ENCODE peak calls at places on chromosomes 12 and 14, in six cellular contexts. One of them, this sample, is unnamed.

GRCh38 chr14:42571991-42572390 is 965.3 kb downstream of the LRFN5 start:
- DNase-seq in GM12865: no peak
- DNase-seq in NCI-H1436: no peak
- DNase-seq in myocyte: no peak
- DNase-seq in stimulated activated CD4-positive, alpha-beta T cell treated with anti-CD3 and anti-CD28 coated beads, Interleukin-2, amount 100 ng/mL, for 48 hours: no peak
- DNase-seq in transverse colon: no peak
- DNase-seq in this sample: no peak

GRCh38 chr14:58245562-58245961 is 919 bp downstream of the PSMA3 start:
- DNase-seq in GM12865: no peak
- DNase-seq in myocyte: no peak
- DNase-seq in NCI-H1436: no peak
- DNase-seq in stimulated activated CD4-positive, alpha-beta T cell treated with anti-CD3 and anti-CD28 coated beads, Interleukin-2, amount 100 ng/mL, for 48 hours: no peak
- DNase-seq in transverse colon: no peak
- DNase-seq in this sample: peak; percentile 64

GRCh38 chr14:68584786-68585185 is 208.1 kb downstream of the ZFP36L1 start:
- DNase-seq in NCI-H1436: no peak
- DNase-seq in myocyte: no peak
- DNase-seq in transverse colon: no peak
- DNase-seq in stimulated activated CD4-positive, alpha-beta T cell treated with anti-CD3 and anti-CD28 coated beads, Interleukin-2, amount 100 ng/mL, for 48 hours: no peak
- DNase-seq in GM12865: no peak
- DNase-seq in this sample: peak; percentile 14

GRCh38 chr12:127582074-127582473 is 684.9 kb upstream of the TMEM132C start:
- DNase-seq in myocyte: no peak
- DNase-seq in GM12865: no peak
- DNase-seq in stimulated activated CD4-positive, alpha-beta T cell treated with anti-CD3 and anti-CD28 coated beads, Interleukin-2, amount 100 ng/mL, for 48 hours: no peak
- DNase-seq in NCI-H1436: no peak
- DNase-seq in transverse colon: no peak
- DNase-seq in this sample: no peak

GRCh38 chr12:116708826-116709756 is 28.8 kb downstream of the SPRING1 start:
- DNase-seq in transverse colon: peak; percentile 51
- DNase-seq in myocyte: peak; percentile 74
- DNase-seq in stimulated activated CD4-positive, alpha-beta T cell treated with anti-CD3 and anti-CD28 coated beads, Interleukin-2, amount 100 ng/mL, for 48 hours: peak; percentile 36
- DNase-seq in NCI-H1436: peak; percentile 71
- DNase-seq in GM12865: peak; percentile 43
- DNase-seq in this sample: peak; percentile 82

GRCh38 chr12:8609061-8609570 is 3.5 kb downstream of the AICDA start:
- DNase-seq in myocyte: peak; percentile 69
- DNase-seq in transverse colon: no peak
- DNase-seq in GM12865: peak; percentile 66
- DNase-seq in stimulated activated CD4-positive, alpha-beta T cell treated with anti-CD3 and anti-CD28 coated beads, Interleukin-2, amount 100 ng/mL, for 48 hours: no peak
- DNase-seq in NCI-H1436: peak; percentile 7
- DNase-seq in this sample: no peak

GRCh38 chr12:59088673-59089072 is 168.4 kb upstream of the LRIG3 start:
- DNase-seq in NCI-H1436: no peak
- DNase-seq in transverse colon: no peak
- DNase-seq in myocyte: no peak
- DNase-seq in GM12865: no peak
- DNase-seq in stimulated activated CD4-positive, alpha-beta T cell treated with anti-CD3 and anti-CD28 coated beads, Interleukin-2, amount 100 ng/mL, for 48 hours: no peak
- DNase-seq in this sample: no peak

GRCh38 chr14:78153069-78153351 is 17.2 kb upstream of the NRXN3 start:
- DNase-seq in myocyte: no peak
- DNase-seq in NCI-H1436: no peak
- DNase-seq in stimulated activated CD4-positive, alpha-beta T cell treated with anti-CD3 and anti-CD28 coated beads, Interleukin-2, amount 100 ng/mL, for 48 hours: no peak
- DNase-seq in GM12865: no peak
- DNase-seq in transverse colon: no peak
- DNase-seq in this sample: no peak

GRCh38 chr12:50201987-50202521 is 34.9 kb upstream of the CERS5 start:
- DNase-seq in myocyte: no peak
- DNase-seq in stimulated activated CD4-positive, alpha-beta T cell treated with anti-CD3 and anti-CD28 coated beads, Interleukin-2, amount 100 ng/mL, for 48 hours: no peak
- DNase-seq in GM12865: no peak
- DNase-seq in NCI-H1436: no peak
- DNase-seq in transverse colon: peak; percentile 36
- DNase-seq in this sample: no peak

GRCh38 chr12:51381226-51382079 is 9.8 kb downstream of the GALNT6 start:
- DNase-seq in stimulated activated CD4-positive, alpha-beta T cell treated with anti-CD3 and anti-CD28 coated beads, Interleukin-2, amount 100 ng/mL, for 48 hours: no peak
- DNase-seq in GM12865: no peak
- DNase-seq in transverse colon: no peak
- DNase-seq in NCI-H1436: no peak
- DNase-seq in myocyte: peak; percentile 74
- DNase-seq in this sample: no peak

GRCh38 chr14:52018252-52018651 is 28.9 kb downstream of the RTRAF start:
- DNase-seq in stimulated activated CD4-positive, alpha-beta T cell treated with anti-CD3 and anti-CD28 coated beads, Interleukin-2, amount 100 ng/mL, for 48 hours: no peak
- DNase-seq in GM12865: no peak
- DNase-seq in myocyte: no peak
- DNase-seq in transverse colon: peak; percentile 73
- DNase-seq in NCI-H1436: no peak
- DNase-seq in this sample: no peak

GRCh38 chr14:76136476-76137160 is 15.1 kb upstream of the GPATCH2L start:
- DNase-seq in GM12865: no peak
- DNase-seq in myocyte: no peak
- DNase-seq in NCI-H1436: no peak
- DNase-seq in stimulated activated CD4-positive, alpha-beta T cell treated with anti-CD3 and anti-CD28 coated beads, Interleukin-2, amount 100 ng/mL, for 48 hours: no peak
- DNase-seq in transverse colon: no peak
- DNase-seq in this sample: no peak

GRCh38 chr12:104855599-104855998 is 102.5 kb downstream of the SLC41A2 start:
- DNase-seq in transverse colon: no peak
- DNase-seq in stimulated activated CD4-positive, alpha-beta T cell treated with anti-CD3 and anti-CD28 coated beads, Interleukin-2, amount 100 ng/mL, for 48 hours: no peak
- DNase-seq in GM12865: no peak
- DNase-seq in myocyte: peak; percentile 30
- DNase-seq in NCI-H1436: no peak
- DNase-seq in this sample: no peak

GRCh38 chr12:104609083-104609844 is 152.5 kb downstream of the CHST11 start:
- DNase-seq in GM12865: no peak
- DNase-seq in myocyte: no peak
- DNase-seq in NCI-H1436: peak; percentile 61
- DNase-seq in stimulated activated CD4-positive, alpha-beta T cell treated with anti-CD3 and anti-CD28 coated beads, Interleukin-2, amount 100 ng/mL, for 48 hours: no peak
- DNase-seq in transverse colon: no peak
- DNase-seq in this sample: no peak

GRCh38 chr12:115132906-115133305 is 448.9 kb upstream of the TBX3 start:
- DNase-seq in stimulated activated CD4-positive, alpha-beta T cell treated with anti-CD3 and anti-CD28 coated beads, Interleukin-2, amount 100 ng/mL, for 48 hours: no peak
- DNase-seq in transverse colon: no peak
- DNase-seq in NCI-H1436: no peak
- DNase-seq in GM12865: no peak
- DNase-seq in myocyte: no peak
- DNase-seq in this sample: no peak

GRCh38 chr14:90830931-90831701 is 14.9 kb upstream of the TTC7B start:
- DNase-seq in stimulated activated CD4-positive, alpha-beta T cell treated with anti-CD3 and anti-CD28 coated beads, Interleukin-2, amount 100 ng/mL, for 48 hours: no peak
- DNase-seq in NCI-H1436: no peak
- DNase-seq in myocyte: no peak
- DNase-seq in GM12865: no peak
- DNase-seq in transverse colon: no peak
- DNase-seq in this sample: no peak